ENCODE peak calls at places on chromosomes 4 and X, in five cellular contexts. R is transverse colon, F is uterus, B is psoas muscle, S is IMR-90. O is an unnamed sample.

GRCh38 chrX:44872319-44872816 is 620 bp upstream of the KDM6A start:
- DNase-seq in S (peak), F (no peak), R (peak), B (no peak), O (peak)

GRCh38 chrX:13692771-13693231 is 3.9 kb downstream of the RAB9A start:
- DNase-seq in S (no peak), R (no peak), B (no peak), F (no peak), O (no peak)

GRCh38 chr4:16505726-16506125 is 279.5 kb upstream of the TAPT1 start:
- DNase-seq in R (no peak), S (peak), F (no peak), B (no peak), O (no peak)

GRCh38 chr4:149322203-149322602 is 493.4 kb downstream of the IQCM start:
- DNase-seq in S (no peak), B (no peak), F (no peak), R (no peak), O (no peak)

GRCh38 chr4:8101213-8101781 is 57.3 kb downstream of the ABLIM2 start:
- DNase-seq in F (peak), R (peak), S (no peak), B (peak), O (no peak)

GRCh38 chr4:41548305-41548704 is 10.3 kb downstream of the LIMCH1 start:
- DNase-seq in R (no peak), F (no peak), B (no peak), S (no peak), O (no peak)

GRCh38 chrX:55011294-55011693 is 11.1 kb downstream of the APEX2 start:
- DNase-seq in B (no peak), S (peak), R (no peak), F (no peak), O (no peak)

GRCh38 chr4:1453731-1454130 is 47.5 kb upstream of the NKX1-1 start:
- DNase-seq in B (no peak), F (no peak), R (no peak), S (no peak), O (no peak)

GRCh38 chr4:52791936-52792335 is 40.7 kb upstream of the ERVMER34-1 start:
- DNase-seq in S (no peak), F (no peak), B (no peak), R (no peak), O (no peak)

GRCh38 chrX:131979116-131979515 is 44.0 kb upstream of the STK26 start:
- DNase-seq in R (no peak), S (no peak), F (no peak), B (no peak), O (no peak)

GRCh38 chrX:37302569-37302968 is 46.6 kb upstream of the PRRG1 start:
- DNase-seq in B (no peak), S (peak), F (no peak), R (peak), O (no peak)

GRCh38 chr4:10111067-10111801 is 5.4 kb downstream of the WDR1 start:
- DNase-seq in F (no peak), B (no peak), R (no peak), S (no peak), O (no peak)

GRCh38 chrX:119410027-119410819 is 11.1 kb downstream of the SLC25A43 start:
- DNase-seq in B (peak), R (peak), F (peak), S (peak), O (no peak)

GRCh38 chrX:100647095-100647494 is 3.1 kb downstream of the SRPX2 start:
- DNase-seq in F (peak), R (no peak), S (no peak), B (no peak), O (no peak)

GRCh38 chrX:123834116-123834515 is 25.7 kb upstream of the XIAP start:
- DNase-seq in S (no peak), R (no peak), B (no peak), F (no peak), O (no peak)

GRCh38 chr4:110671679-110672078 is 48.8 kb upstream of the PITX2 start:
- DNase-seq in R (peak), F (no peak), S (no peak), B (no peak), O (no peak)

GRCh38 chrX:24928114-24928513 is 87.7 kb downstream of the ARX start:
- DNase-seq in B (no peak), F (no peak), S (no peak), R (no peak), O (no peak)

GRCh38 chrX:13533726-13534125 is 35.7 kb upstream of the EGFL6 start:
- DNase-seq in B (no peak), S (peak), R (no peak), F (no peak), O (no peak)

GRCh38 chr4:145909331-145909730 is 29.3 kb downstream of the ZNF827 start:
- DNase-seq in F (peak), B (peak), S (no peak), R (peak), O (no peak)

GRCh38 chr4:153115322-153116100 is 88.7 kb upstream of the TRIM2 start:
- DNase-seq in F (peak), S (peak), B (no peak), R (peak), O (no peak)

GRCh38 chr4:153117554-153117953 is 86.7 kb upstream of the TRIM2 start:
- DNase-seq in F (no peak), R (no peak), B (no peak), S (no peak), O (no peak)

GRCh38 chr4:153116101-153116680 is 88.1 kb upstream of the TRIM2 start:
- DNase-seq in R (no peak), F (no peak), S (no peak), B (no peak), O (no peak)

GRCh38 chr4:153114771-153115321 is 89.4 kb upstream of the TRIM2 start:
- DNase-seq in R (no peak), B (no peak), F (no peak), S (peak), O (no peak)

GRCh38 chr4:153116801-153117200 is 87.4 kb upstream of the TRIM2 start:
- DNase-seq in S (no peak), R (no peak), F (no peak), B (no peak), O (no peak)
- H3K27ac ChIP-seq in S (no peak), R (no peak), F (no peak), B (no peak), O (peak)

GRCh38 chrX:17919896-17920446 is 58.9 kb upstream of the RAI2 start:
- DNase-seq in B (no peak), R (no peak), S (no peak), F (no peak), O (no peak)
- H3K4me3 ChIP-seq in B (no peak), R (no peak), S (no peak), F (no peak), O (no peak)

DNA sequence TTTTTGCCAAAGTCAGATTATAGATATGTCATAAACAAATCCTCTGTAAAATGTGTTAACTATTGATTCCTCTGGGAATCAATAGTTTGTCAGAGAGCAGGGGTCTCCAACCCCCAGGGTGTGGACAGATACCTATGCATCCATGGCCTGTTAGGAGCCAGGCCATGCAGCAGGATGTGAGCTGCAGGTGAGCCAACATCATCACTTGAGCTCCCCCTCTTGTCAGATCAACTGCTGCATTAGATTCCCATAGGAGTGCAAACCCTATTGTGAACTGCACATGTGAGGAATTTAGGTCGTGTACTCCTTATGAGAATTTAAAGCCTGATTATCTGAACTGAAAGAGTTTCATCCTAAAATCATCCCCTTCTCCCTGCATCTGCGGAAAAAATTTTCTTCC is 1365.4 kb downstream of the ARAP2 start:
- DNase-seq in B (no peak), R (no peak), S (no peak), F (no peak), O (no peak)
- TF ChIP-seq CTCF in B (no peak), R (no peak), S (no peak), F (no peak), O (no peak)

GRCh38 chr4:173167793-173168395 is 717 bp upstream of the GALNT7 start:
- DNase-seq in F (no peak), S (peak), R (peak), B (no peak), O (no peak)
- H3K27ac ChIP-seq in F (peak), S (peak), R (peak), B (peak), O (peak)